ENCODE peak calls at places on chromosomes 11 and 22, in five cellular contexts. A, H, B, Y and E are unnamed samples.

GRCh38 chr11:103892603-103893002 is 143.8 kb upstream of the DDI1 start:
- DNase-seq in A (no peak), H (no peak), B (no peak), Y (peak; percentile 68), E (no peak)

GRCh38 chr11:7430496-7430895 is 54.8 kb upstream of the OLFML1 start:
- DNase-seq in A (no peak), H (no peak), B (no peak), Y (no peak), E (no peak)

GRCh38 chr11:131694526-131695424 is 324.4 kb downstream of the NTM start:
- DNase-seq in A (peak; percentile 47), H (peak; percentile 85), B (no peak), Y (peak; percentile 86), E (peak; percentile 33)

GRCh38 chr11:112795142-112795815 is 165.9 kb upstream of the NCAM1 start:
- DNase-seq in A (peak; percentile 53), H (no peak), B (no peak), Y (peak; percentile 77), E (no peak)

GRCh38 chr11:18490319-18490718 is 34.7 kb downstream of the LDHAL6A start:
- DNase-seq in A (no peak), H (no peak), B (no peak), Y (no peak), E (no peak)

GRCh38 chr11:95790933-95791247 is 592 bp downstream of the CEP57 start:
- DNase-seq in A (peak; percentile 65), H (peak; percentile 77), B (peak; percentile 64), Y (peak; percentile 72), E (peak; percentile 52)

GRCh38 chr22:24571266-24571665 is 15.5 kb downstream of the SNRPD3 start:
- DNase-seq in A (no peak), H (no peak), B (no peak), Y (no peak), E (no peak)

GRCh38 chr11:110121204-110121603 is 28.0 kb downstream of the ZC3H12C start:
- DNase-seq in A (no peak), H (no peak), B (no peak), Y (peak; percentile 77), E (no peak)

GRCh38 chr11:19646921-19647320 is 65.7 kb upstream of the NAV2 start:
- DNase-seq in A (no peak), H (no peak), B (no peak), Y (peak; percentile 93), E (no peak)

GRCh38 chr11:94853836-94854235 is 85.7 kb downstream of the AMOTL1 start:
- DNase-seq in A (no peak), H (no peak), B (no peak), Y (no peak), E (no peak)

GRCh38 chr11:3171931-3172560 is 6.9 kb upstream of the OSBPL5 start:
- DNase-seq in A (no peak), H (no peak), B (no peak), Y (no peak), E (no peak)

GRCh38 chr11:46701078-46701654 is 335 bp downstream of the ZNF408 start:
- DNase-seq in A (no peak), H (peak; percentile 54), B (no peak), Y (no peak), E (peak; percentile 34)

GRCh38 chr22:47571616-47572015 is 809.2 kb downstream of the TBC1D22A start:
- DNase-seq in A (no peak), H (no peak), B (no peak), Y (no peak), E (no peak)

GRCh38 chr11:29006668-29007067 is 898.5 kb downstream of the METTL15 start:
- DNase-seq in A (no peak), H (no peak), B (no peak), Y (no peak), E (no peak)

GRCh38 chr11:47004595-47005033 is 68.1 kb downstream of the CSTPP1 start:
- DNase-seq in A (peak; percentile 91), H (peak; percentile 47), B (no peak), Y (peak; percentile 98), E (no peak)

GRCh38 chr11:112042161-112042960 is 17.2 kb downstream of the DLAT start:
- DNase-seq in A (no peak), H (no peak), B (no peak), Y (peak; percentile 50), E (no peak)

GRCh38 chr11:11252403-11252802 is 100.6 kb downstream of the CSNK2A3 start:
- DNase-seq in A (no peak), H (no peak), B (no peak), Y (no peak), E (no peak)

GRCh38 chr22:29032584-29032983 is 29.0 kb downstream of the C22orf31 start:
- DNase-seq in A (peak; percentile 35), H (no peak), B (no peak), Y (no peak), E (no peak)

GRCh38 chr11:91243630-91244029 is 981.0 kb upstream of the FAT3 start:
- DNase-seq in A (no peak), H (no peak), B (no peak), Y (peak; percentile 28), E (no peak)

GRCh38 chr11:96426356-96427103 is 36.7 kb downstream of the JRKL start:
- DNase-seq in A (no peak), H (no peak), B (no peak), Y (peak; percentile 75), E (peak; percentile 54)

GRCh38 chr11:64752106-64752970 is 7.4 kb downstream of the PYGM start:
- DNase-seq in A (no peak), H (no peak), B (no peak), Y (no peak), E (no peak)

GRCh38 chr11:47858169-47858543 is 10.0 kb upstream of the NUP160 start:
- DNase-seq in A (peak; percentile 30), H (no peak), B (no peak), Y (peak; percentile 59), E (no peak)

GRCh38 chr11:76666408-76666807 is 4.1 kb downstream of the LRRC32 start:
- DNase-seq in A (peak; percentile 54), H (no peak), B (no peak), Y (peak; percentile 70), E (no peak)

GRCh38 chr22:35540600-35541253 is at the start of gene RASD2:
- DNase-seq in A (peak; percentile 69), H (peak; percentile 62), B (no peak), Y (peak; percentile 31), E (peak; percentile 19)

GRCh38 chr22:47123827-47124442 is 361.5 kb downstream of the TBC1D22A start:
- DNase-seq in A (no peak), H (peak; percentile 14), B (no peak), Y (no peak), E (no peak)

GRCh38 chr11:82229346-82229745 is 504.3 kb downstream of the FAM181B start:
- DNase-seq in A (no peak), H (no peak), B (no peak), Y (peak; percentile 15), E (peak; percentile 0)

GRCh38 chr22:33013051-33013450 is 45.1 kb downstream of the SYN3 start:
- DNase-seq in A (no peak), H (no peak), B (no peak), Y (no peak), E (no peak)

GRCh38 chr11:107370390-107370789 is 87.2 kb downstream of the CWF19L2 start:
- DNase-seq in A (no peak), H (no peak), B (no peak), Y (peak; percentile 37), E (no peak)

GRCh38 chr11:93089474-93090102 is 108.2 kb downstream of the SLC36A4 start:
- DNase-seq in A (no peak), H (no peak), B (no peak), Y (peak; percentile 80), E (no peak)

GRCh38 chr11:33471541-33471940 is 214.4 kb downstream of the HIPK3 start:
- DNase-seq in A (no peak), H (no peak), B (no peak), Y (no peak), E (no peak)

GRCh38 chr22:19909350-19910179 is 32.0 kb upstream of the COMT start:
- DNase-seq in A (peak; percentile 87), H (peak; percentile 87), B (peak; percentile 91), Y (peak; percentile 85), E (peak; percentile 80)

GRCh38 chr11:77725433-77725832 is 87.8 kb upstream of the CLNS1A start:
- DNase-seq in A (no peak), H (no peak), B (no peak), Y (no peak), E (no peak)

GRCh38 chr11:34916014-34916809 is at the start of the genes APIP and PDHX:
- DNase-seq in A (peak; percentile 99), H (peak; percentile 99), B (peak; percentile 95), Y (peak; percentile 100), E (peak; percentile 77)

GRCh38 chr11:34909955-34910354 is 6.2 kb downstream of the APIP start:
- DNase-seq in A (no peak), H (no peak), B (no peak), Y (peak; percentile 28), E (no peak)

GRCh38 chr11:34910817-34911216 is 5.4 kb downstream of the APIP start:
- DNase-seq in A (no peak), H (no peak), B (no peak), Y (no peak), E (no peak)

GRCh38 chr11:34916810-34917780 is 677 bp downstream of the PDHX start:
- DNase-seq in A (no peak), H (no peak), B (no peak), Y (peak; percentile 37), E (no peak)

GRCh38 chr11:34915136-34916013 is 804 bp downstream of the APIP start:
- DNase-seq in A (no peak), H (no peak), B (no peak), Y (peak; percentile 51), E (no peak)
- H3K4me1 ChIP-seq in A (no peaks in the 10 kb centered on the region), H (peaks cover 15% of the 10 kb centered on the region), B (peaks cover 18% of the 10 kb centered on the region), Y (peaks cover 21% of the 10 kb centered on the region), E (peaks cover 18% of the 10 kb centered on the region)

GRCh38 chr11:119290894-119291497 is 25.9 kb downstream of the MCAM start:
- DNase-seq in A (no peak), H (no peak), B (no peak), Y (no peak), E (no peak)
- H3K36me3 ChIP-seq in A (no peaks in the 10 kb centered on the region), H (no peaks in the 10 kb centered on the region), B (peaks cover 7% of the 10 kb centered on the region), Y (peaks cover 22% of the 10 kb centered on the region), E (peaks cover 25% of the 10 kb centered on the region)

DNA sequence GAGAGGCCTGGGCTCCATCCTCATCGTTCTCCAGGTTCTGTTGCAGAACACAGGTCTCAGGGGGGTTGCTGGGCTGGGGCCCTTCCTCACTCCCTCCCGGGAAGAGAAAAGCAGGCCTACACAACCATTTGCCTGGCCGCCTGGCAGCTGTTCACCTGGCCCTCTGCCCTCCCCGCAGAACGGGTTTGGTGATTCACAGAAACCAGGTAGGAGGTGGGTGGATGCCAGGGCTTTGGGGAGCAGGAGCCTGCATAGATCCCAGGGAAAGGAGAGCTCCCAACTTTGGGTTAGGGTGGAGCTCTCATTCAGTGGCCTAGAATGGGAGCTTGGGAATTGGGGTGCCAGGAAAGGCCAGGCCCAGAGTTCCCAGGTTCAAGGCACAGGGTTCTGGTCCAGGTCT is 995 bp downstream of the TMEM134 start:
- DNase-seq in A (peak; percentile 53), H (peak; percentile 85), B (no peak), Y (no peak), E (no peak)
- H3K4me1 ChIP-seq in A (peaks cover 6% of the 10 kb centered on the region), H (peaks cover 20% of the 10 kb centered on the region), B (peaks cover 44% of the 10 kb centered on the region), Y (peaks cover 4% of the 10 kb centered on the region), E (peaks cover 20% of the 10 kb centered on the region)

GRCh38 chr11:66846671-66847091 is 3.4 kb downstream of the RCE1 start:
- DNase-seq in A (no peak), H (no peak), B (no peak), Y (no peak), E (no peak)
- H3K36me3 ChIP-seq in A (no peaks in the 10 kb centered on the region), H (no peaks in the 10 kb centered on the region), B (peaks cover 4% of the 10 kb centered on the region), Y (peaks cover 5% of the 10 kb centered on the region), E (peaks cover 51% of the 10 kb centered on the region)